ENCODE peak calls at places on chromosomes 3 and 15, in seven cellular contexts. S is OCI-LY7, E is PC-3, D is fibroblast of lung, M is mammary epithelial cell, P is GM23338, K is MM.1S. A is an unnamed sample.

GRCh38 chr15:27124287-27124830 is 153.4 kb downstream of the GABRG3 start:
- DNase-seq in S (no peak), E (peak; percentile 25), D (no peak), M (no peak), P (no peak), K (no peak), A (peak; percentile 28)

GRCh38 chr15:75454471-75455418 is 3.3 kb upstream of the SIN3A start:
- DNase-seq in S (peak; percentile 77), E (no peak), D (no peak), M (peak; percentile 66), P (peak; percentile 68), K (peak; percentile 62), A (peak; percentile 85)

GRCh38 chr3:123157209-123157597 is 44.5 kb upstream of the SEC22A start:
- DNase-seq in S (no peak), E (no peak), D (no peak), M (no peak), P (no peak), K (no peak), A (no peak)

GRCh38 chr3:99776516-99777209 is 41.0 kb upstream of the CMSS1 start:
- DNase-seq in S (no peak), E (peak; percentile 80), D (peak; percentile 44), M (peak; percentile 47), P (no peak), K (no peak), A (no peak)

GRCh38 chr3:165439765-165440164 is 243.6 kb upstream of the SLITRK3 start:
- DNase-seq in S (no peak), E (no peak), D (peak; percentile 65), M (no peak), P (no peak), K (peak; percentile 60), A (no peak)

GRCh38 chr3:29533992-29534391 is 253.1 kb downstream of the RBMS3 start:
- DNase-seq in S (no peak), E (no peak), D (no peak), M (no peak), P (no peak), K (no peak), A (no peak)

GRCh38 chr3:131231710-131232348 is 149.7 kb upstream of the NUDT16 start:
- DNase-seq in S (no peak), E (peak; percentile 49), D (peak; percentile 52), M (no peak), P (peak; percentile 10), K (no peak), A (peak; percentile 23)

GRCh38 chr3:194395201-194395600 is 3.9 kb downstream of the GP5 start:
- DNase-seq in S (no peak), E (peak; percentile 14), D (peak; percentile 58), M (peak; percentile 7), P (no peak), K (no peak), A (no peak)

GRCh38 chr3:157104928-157105652 is 54.9 kb downstream of the CCNL1 start:
- DNase-seq in S (peak; percentile 87), E (no peak), D (no peak), M (no peak), P (peak; percentile 93), K (peak; percentile 93), A (no peak)

GRCh38 chr3:120093119-120093922 is 926 bp downstream of the GSK3B start:
- DNase-seq in S (peak; percentile 40), E (peak; percentile 73), D (peak; percentile 93), M (no peak), P (peak; percentile 94), K (no peak), A (peak; percentile 63)

GRCh38 chr3:150970665-150971327 is 1.7 kb downstream of the CLRN1 start:
- DNase-seq in S (no peak), E (peak; percentile 76), D (peak; percentile 62), M (peak; percentile 15), P (no peak), K (no peak), A (peak; percentile 83)

GRCh38 chr15:63349156-63349555 is 32.5 kb downstream of the CA12 start:
- DNase-seq in S (no peak), E (peak; percentile 57), D (no peak), M (peak; percentile 72), P (no peak), K (no peak), A (peak; percentile 57)

GRCh38 chr3:161991901-161992300 is 495.3 kb downstream of the OTOL1 start:
- DNase-seq in S (no peak), E (peak; percentile 56), D (no peak), M (no peak), P (no peak), K (no peak), A (peak; percentile 10)

GRCh38 chr15:57060799-57061198 is 142.4 kb downstream of the TCF12 start:
- DNase-seq in S (no peak), E (peak; percentile 84), D (peak; percentile 49), M (peak; percentile 94), P (no peak), K (no peak), A (peak; percentile 91)

GRCh38 chr3:38163117-38163870 is 2.0 kb upstream of the OXSR1 start:
- DNase-seq in S (peak; percentile 46), E (peak; percentile 45), D (no peak), M (no peak), P (peak; percentile 51), K (peak; percentile 28), A (peak; percentile 33)

GRCh38 chr3:51751287-51751686 is 27.8 kb downstream of the IQCF6 start:
- DNase-seq in S (no peak), E (no peak), D (no peak), M (no peak), P (no peak), K (no peak), A (no peak)

GRCh38 chr15:89330119-89330518 is 4.5 kb downstream of the POLG start:
- DNase-seq in S (no peak), E (no peak), D (no peak), M (no peak), P (no peak), K (no peak), A (no peak)

GRCh38 chr3:135752851-135753250 is 212.7 kb upstream of the PPP2R3A start:
- DNase-seq in S (no peak), E (peak; percentile 17), D (no peak), M (no peak), P (peak; percentile 40), K (no peak), A (no peak)

GRCh38 chr15:80585544-80586018 is 109.5 kb upstream of the ABHD17C start:
- DNase-seq in S (no peak), E (peak; percentile 76), D (no peak), M (peak; percentile 79), P (peak; percentile 29), K (no peak), A (no peak)

GRCh38 chr15:52488830-52489229 is 39.9 kb downstream of the MYO5A start:
- DNase-seq in S (no peak), E (no peak), D (no peak), M (no peak), P (no peak), K (no peak), A (no peak)

GRCh38 chr3:39587113-39587512 is 119.6 kb downstream of the MOBP start:
- DNase-seq in S (no peak), E (no peak), D (no peak), M (no peak), P (no peak), K (peak; percentile 57), A (no peak)
- H2AFZ ChIP-seq in S (no peak overlapping the region), E (no peak overlapping the region), D (no peak overlapping the region), M (no peak overlapping the region), P (no peak overlapping the region), K (no peak overlapping the region), A (no peak overlapping the region)

DNA sequence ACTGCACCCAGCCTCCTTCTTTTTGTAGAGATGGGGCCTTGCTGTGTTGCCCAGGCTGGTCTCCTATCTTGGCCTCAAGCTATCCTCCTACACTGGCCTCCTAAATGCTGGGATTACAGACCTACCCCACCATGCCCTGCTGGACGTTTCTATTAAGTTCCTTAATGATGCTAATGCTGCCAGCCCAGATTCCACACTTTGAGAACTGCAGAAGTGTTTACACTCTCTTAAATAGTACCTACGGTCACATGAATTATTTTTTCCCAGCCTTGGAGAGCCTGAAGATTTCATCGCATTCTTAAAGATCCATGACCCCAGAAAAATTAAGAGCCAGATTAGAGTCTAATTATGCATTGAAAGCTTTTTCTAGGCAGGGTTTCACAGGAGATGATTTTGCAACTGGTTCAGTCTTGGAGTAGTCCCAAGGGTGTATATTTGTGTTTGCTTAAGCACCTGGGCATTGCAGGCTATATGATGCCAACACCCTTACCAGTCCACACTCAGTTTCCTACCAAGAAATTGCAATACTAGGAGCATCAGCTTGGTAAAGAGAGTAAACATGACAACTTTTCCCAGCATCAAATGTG is 36.6 kb downstream of the TM4SF4 start:
- DNase-seq in S (no peak), E (no peak), D (no peak), M (no peak), P (no peak), K (no peak), A (no peak)
- H2AFZ ChIP-seq in S (no peak overlapping the region), E (no peak overlapping the region), D (no peak overlapping the region), M (no peak overlapping the region), P (no peak overlapping the region), K (no peak overlapping the region), A (no peak overlapping the region)

GRCh38 chr3:166451997-166452396 is 614.8 kb upstream of the BCHE start:
- DNase-seq in S (no peak), E (no peak), D (no peak), M (peak; percentile 80), P (no peak), K (no peak), A (no peak)

GRCh38 chr3:166453472-166453871 is 616.2 kb upstream of the BCHE start:
- DNase-seq in S (no peak), E (no peak), D (no peak), M (no peak), P (no peak), K (no peak), A (no peak)

GRCh38 chr3:166456291-166456690 is 619.1 kb upstream of the BCHE start:
- DNase-seq in S (no peak), E (peak; percentile 67), D (no peak), M (no peak), P (no peak), K (no peak), A (no peak)

GRCh38 chr3:166457382-166457781 is 620.2 kb upstream of the BCHE start:
- DNase-seq in S (no peak), E (no peak), D (no peak), M (no peak), P (no peak), K (no peak), A (no peak)

DNA sequence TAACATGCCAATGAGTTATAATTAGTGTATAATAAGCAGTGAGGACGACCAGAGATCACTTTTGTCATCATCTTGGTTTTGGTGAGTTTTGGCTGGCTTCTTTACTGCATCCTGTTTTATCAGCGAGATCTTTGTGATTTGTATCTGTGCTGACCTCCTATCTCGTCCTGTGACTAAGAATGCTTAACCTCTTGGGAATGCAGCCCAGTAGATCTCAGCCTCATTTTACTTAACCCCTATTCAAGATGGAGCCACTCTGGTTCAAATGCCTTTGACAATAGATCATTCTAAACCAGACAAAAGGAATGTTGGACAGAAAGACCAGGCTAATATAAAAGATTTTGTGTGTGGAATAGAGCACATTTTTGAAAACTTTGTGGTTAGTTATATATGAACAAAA is 618.5 kb upstream of the BCHE start:
- DNase-seq in S (no peak), E (peak; percentile 66), D (no peak), M (peak; percentile 17), P (no peak), K (no peak), A (no peak)
- H2AFZ ChIP-seq in S (no peak overlapping the region), E (peak overlapping the region; percentile 21), D (no peak overlapping the region), M (peak overlapping the region; percentile 10), P (no peak overlapping the region), K (no peak overlapping the region), A (no peak overlapping the region)

DNA sequence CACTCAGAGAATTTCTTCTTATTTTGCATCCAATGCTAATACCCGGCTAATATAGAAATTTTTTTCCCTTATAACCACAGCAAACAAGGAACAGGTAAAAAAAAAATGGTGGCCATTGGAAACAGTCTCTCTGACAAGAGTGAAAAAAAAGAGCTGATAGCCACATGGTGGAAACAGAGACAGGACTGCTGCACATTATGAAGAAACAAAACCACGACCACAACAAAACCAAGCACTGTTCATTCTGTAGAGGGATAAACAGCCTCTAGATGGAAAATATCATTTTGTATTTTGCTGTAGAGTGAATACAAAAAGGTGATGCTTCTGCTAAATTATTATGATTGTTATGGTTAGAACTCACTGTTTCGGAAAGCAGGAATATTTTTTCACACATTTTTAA is 686.2 kb downstream of the NLGN1 start:
- DNase-seq in S (no peak), E (no peak), D (no peak), M (no peak), P (no peak), K (no peak), A (no peak)
- H2AFZ ChIP-seq in S (no peak overlapping the region), E (no peak overlapping the region), D (no peak overlapping the region), M (no peak overlapping the region), P (no peak overlapping the region), K (no peak overlapping the region), A (no peak overlapping the region)

A was measured in GM23248.